ENCODE peak calls at places on chromosomes 4 and X, in six cellular contexts. Z is RWPE1, M is hepatocyte, J is mucosa of descending colon, T is Peyer's patch, Q is astrocyte of the cerebellum. P is an unnamed sample.

GRCh38 chrX:154809939-154810665 is 4.8 kb upstream of the MPP1 start:
- DNase-seq in Z (no peak), M (no peak), J (no peak), T (no peak), Q (no peak), P (no peak)

GRCh38 chrX:48945517-48946348 is 11.7 kb downstream of the OTUD5 start:
- DNase-seq in Z (peak; percentile 26), M (peak; percentile 76), J (peak; percentile 49), T (peak; percentile 82), Q (no peak), P (no peak)

GRCh38 chr4:8607603-8608481 is 15.3 kb downstream of the CPZ start:
- DNase-seq in Z (peak; percentile 37), M (peak; percentile 53), J (peak; percentile 29), T (peak; percentile 54), Q (no peak), P (no peak)

GRCh38 chr4:110826656-110827055 is 203.8 kb upstream of the PITX2 start:
- DNase-seq in Z (no peak), M (no peak), J (peak; percentile 28), T (no peak), Q (no peak), P (no peak)

GRCh38 chr4:86670739-86671138 is 76.6 kb downstream of the PTPN13 start:
- DNase-seq in Z (peak; percentile 72), M (no peak), J (no peak), T (no peak), Q (peak; percentile 29), P (peak; percentile 33)

GRCh38 chrX:33252306-33252825 is 41.0 kb upstream of the DMD start:
- DNase-seq in Z (no peak), M (no peak), J (no peak), T (no peak), Q (no peak), P (no peak)

GRCh38 chr4:7721984-7722551 is 217.6 kb downstream of the AFAP1 start:
- DNase-seq in Z (no peak), M (no peak), J (no peak), T (no peak), Q (no peak), P (no peak)

GRCh38 chrX:132876509-132876837 is 82.0 kb downstream of the HS6ST2 start:
- DNase-seq in Z (no peak), M (peak; percentile 22), J (no peak), T (no peak), Q (no peak), P (no peak)

GRCh38 chr4:23324291-23324690 is 565.6 kb downstream of the PPARGC1A start:
- DNase-seq in Z (no peak), M (no peak), J (no peak), T (no peak), Q (no peak), P (no peak)

GRCh38 chr4:123352240-123352945 is 44.2 kb upstream of the SPRY1 start:
- DNase-seq in Z (peak; percentile 75), M (no peak), J (no peak), T (no peak), Q (peak; percentile 98), P (no peak)

GRCh38 chr4:181792641-181793612 is 450.3 kb upstream of the TENM3 start:
- DNase-seq in Z (no peak), M (no peak), J (no peak), T (no peak), Q (no peak), P (no peak)

GRCh38 chrX:22389544-22390243 is 117.0 kb downstream of the CBLL2 start:
- DNase-seq in Z (peak; percentile 23), M (no peak), J (no peak), T (no peak), Q (peak; percentile 51), P (no peak)

GRCh38 chrX:47562615-47563243 is 1.7 kb downstream of the ARAF start:
- DNase-seq in Z (no peak), M (no peak), J (peak; percentile 41), T (no peak), Q (no peak), P (no peak)

GRCh38 chr4:835148-836002 is 9.4 kb upstream of the CPLX1 start:
- DNase-seq in Z (no peak), M (no peak), J (peak; percentile 44), T (no peak), Q (no peak), P (no peak)

GRCh38 chr4:140094701-140095420 is 59.1 kb downstream of the MAML3 start:
- DNase-seq in Z (no peak), M (peak; percentile 38), J (peak; percentile 48), T (peak; percentile 80), Q (no peak), P (no peak)

GRCh38 chr4:13938299-13938698 is 310.8 kb upstream of the BOD1L1 start:
- DNase-seq in Z (no peak), M (no peak), J (no peak), T (no peak), Q (no peak), P (no peak)

GRCh38 chr4:119212251-119212963 is at the start of gene USP53:
- DNase-seq in Z (peak; percentile 98), M (peak; percentile 99), J (peak; percentile 99), T (peak; percentile 99), Q (peak; percentile 97), P (peak; percentile 87)

GRCh38 chr4:183738961-183739360 is 79.9 kb downstream of the TRAPPC11 start:
- DNase-seq in Z (no peak), M (no peak), J (no peak), T (no peak), Q (no peak), P (no peak)

GRCh38 chr4:155854597-155855226 is 11.4 kb downstream of the ASIC5 start:
- DNase-seq in Z (no peak), M (peak; percentile 32), J (no peak), T (no peak), Q (no peak), P (peak; percentile 11)

GRCh38 chr4:108360857-108361820 is 192.4 kb upstream of the LEF1 start:
- DNase-seq in Z (peak; percentile 4), M (peak; percentile 40), J (no peak), T (no peak), Q (peak; percentile 35), P (peak; percentile 69)

GRCh38 chr4:108029321-108029720 is 39.6 kb downstream of the HADH start:
- DNase-seq in Z (no peak), M (no peak), J (no peak), T (no peak), Q (no peak), P (no peak)

GRCh38 chr4:185677915-185678314 is 134.1 kb downstream of the SORBS2 start:
- DNase-seq in Z (no peak), M (no peak), J (no peak), T (no peak), Q (no peak), P (no peak)
- TF ChIP-seq CTCF in Z (no peak), M (no peak), J (no peak), T (no peak), Q (no peak), P (no peak)

GRCh38 chrX:153379508-153379907 is 21.6 kb downstream of the PNMA6E start:
- DNase-seq in Z (no peak), M (no peak), J (no peak), T (no peak), Q (no peak), P (no peak)

GRCh38 chrX:153382563-153383482 is 18.3 kb downstream of the PNMA6E start:
- DNase-seq in Z (no peak), M (no peak), J (no peak), T (no peak), Q (no peak), P (no peak)

GRCh38 chrX:153379971-153380581 is 21.1 kb downstream of the PNMA6E start:
- DNase-seq in Z (no peak), M (no peak), J (no peak), T (no peak), Q (no peak), P (no peak)

GRCh38 chrX:153380691-153381090 is 20.5 kb downstream of the PNMA6E start:
- DNase-seq in Z (no peak), M (no peak), J (no peak), T (no peak), Q (no peak), P (no peak)

DNA sequence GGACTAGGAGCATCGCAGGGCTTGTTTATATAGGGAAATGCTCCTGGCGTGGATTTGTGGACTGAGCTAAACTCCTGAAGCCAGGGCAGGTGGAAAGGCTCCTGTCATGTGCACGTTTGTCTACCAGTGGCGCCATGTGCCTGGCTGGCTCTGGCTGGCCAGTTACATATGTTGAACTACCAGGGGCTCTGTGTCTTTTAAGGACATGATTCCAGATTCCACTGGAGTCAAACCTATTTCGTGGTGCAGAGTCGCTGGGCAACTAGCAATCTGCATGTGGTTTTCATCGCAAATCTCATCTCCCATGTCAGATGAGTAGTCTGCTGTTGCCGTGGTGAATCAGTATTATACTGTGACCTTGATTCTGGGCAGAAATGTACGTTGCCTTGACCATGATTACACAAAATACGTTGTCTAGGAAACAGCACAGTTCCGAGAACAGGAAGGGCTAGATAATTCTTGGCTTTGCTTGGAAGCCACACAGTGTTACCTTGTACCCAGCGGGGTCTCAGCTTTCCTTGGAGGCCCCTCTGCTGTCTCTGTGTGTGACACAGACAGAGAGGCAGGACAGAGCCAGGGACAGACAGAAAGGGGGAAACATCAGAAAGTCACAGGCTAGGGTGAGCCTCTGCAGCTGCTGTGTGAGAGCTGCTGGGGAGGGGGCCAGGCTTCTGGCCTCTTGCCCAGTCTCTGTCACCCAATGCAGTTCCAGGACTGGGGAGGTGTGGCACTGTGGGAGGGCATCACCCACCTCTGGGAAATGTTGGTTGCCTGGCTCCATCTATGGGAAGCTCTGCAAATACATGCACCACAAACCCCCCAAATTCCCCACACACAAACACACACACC is 19.2 kb downstream of the PNMA6E start:
- DNase-seq in Z (peak; percentile 27), M (peak; percentile 75), J (no peak), T (no peak), Q (peak; percentile 73), P (peak; percentile 73)
- TF ChIP-seq CTCF in Z (no peak), M (peak; percentile 18), J (no peak), T (no peak), Q (peak; percentile 12), P (peak; percentile 8)

DNA sequence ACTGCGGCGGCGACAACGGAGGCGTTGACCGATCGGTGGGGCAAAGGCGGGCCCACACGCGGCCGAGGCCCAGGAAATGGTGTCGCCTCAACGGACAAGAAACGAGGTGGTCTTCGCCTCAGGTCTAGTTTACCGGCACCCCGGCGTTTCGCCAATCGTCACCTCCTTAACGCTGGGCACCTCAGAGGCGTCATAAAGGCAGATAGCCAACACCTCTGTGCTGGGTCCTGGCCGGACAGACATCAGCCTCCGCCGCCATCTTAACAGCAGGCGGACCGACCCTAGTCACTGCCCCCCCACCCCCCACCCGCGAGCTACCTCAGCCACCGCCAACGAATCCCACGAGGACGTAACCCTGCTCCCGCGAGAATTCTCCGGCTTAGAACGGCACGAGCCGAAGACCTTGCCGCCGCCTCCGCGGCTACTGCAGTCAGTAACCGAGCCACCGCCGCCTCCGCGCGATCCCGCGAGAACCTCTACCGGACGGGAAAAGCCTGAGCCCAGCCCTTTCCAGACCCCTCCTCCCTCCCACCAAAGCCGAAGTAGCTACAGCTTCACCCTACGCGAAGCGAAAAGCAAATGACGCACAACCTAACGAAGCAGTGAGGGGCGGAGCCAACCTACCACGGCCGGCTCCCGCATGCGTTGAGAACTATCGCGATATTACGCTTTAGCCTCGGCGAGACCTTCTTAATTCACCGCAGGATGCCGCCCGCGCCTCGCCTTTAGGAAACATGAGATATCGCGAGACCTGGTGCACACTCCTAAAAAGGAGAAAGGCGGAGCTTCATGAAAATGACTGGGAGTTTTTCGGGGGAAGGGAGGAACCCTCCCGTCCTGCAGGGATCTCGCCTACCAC is 2.7 kb downstream of the HUWE1 start:
- DNase-seq in Z (peak; percentile 79), M (peak; percentile 97), J (peak; percentile 93), T (peak; percentile 97), Q (peak; percentile 97), P (peak; percentile 94)
- TF ChIP-seq CTCF in Z (no peak), M (no peak), J (no peak), T (no peak), Q (no peak), P (no peak)

GRCh38 chr4:137980641-137981040 is 261.5 kb downstream of the SLC7A11 start:
- DNase-seq in Z (no peak), M (no peak), J (no peak), T (no peak), Q (no peak), P (no peak)

GRCh38 chr4:137981277-137981676 is 260.9 kb downstream of the SLC7A11 start:
- DNase-seq in Z (peak; percentile 5), M (no peak), J (no peak), T (no peak), Q (no peak), P (no peak)
- TF ChIP-seq CTCF in Z (no peak), M (no peak), J (no peak), T (no peak), Q (no peak), P (peak; percentile 16)

P was measured in AG09309.